ENCODE peak calls at places on chromosomes 1 and 21, in six cellular contexts. J is GM23338, B is GM23248, R is OCI-LY7, H is HCT116, N is hepatocyte. Q is an unnamed sample.

GRCh38 chr21:17371470-17371869 is 141.4 kb upstream of the CXADR start:
- DNase-seq in J (peak; percentile 4), B (peak; percentile 85), R (no peak), H (no peak), N (no peak), Q (peak; percentile 40)

GRCh38 chr1:174789399-174789798 is 210.3 kb upstream of the CACYBP start:
- DNase-seq in J (no peak), B (peak; percentile 89), R (no peak), H (no peak), N (no peak), Q (peak; percentile 38)

GRCh38 chr21:37338671-37339526 is 27.7 kb upstream of the DYRK1A start:
- DNase-seq in J (no peak), B (peak; percentile 95), R (no peak), H (peak; percentile 61), N (peak; percentile 86), Q (peak; percentile 97)

GRCh38 chr1:209335090-209335692 is 248.3 kb upstream of the CAMK1G start:
- DNase-seq in J (peak; percentile 88), B (peak; percentile 62), R (peak; percentile 11), H (peak; percentile 28), N (peak; percentile 66), Q (peak; percentile 61)

GRCh38 chr1:231016234-231016633 is 23.8 kb downstream of the FAM89A start:
- DNase-seq in J (no peak), B (no peak), R (no peak), H (no peak), N (no peak), Q (peak; percentile 35)

GRCh38 chr1:8554956-8555534 is 237.1 kb downstream of the SLC45A1 start:
- DNase-seq in J (no peak), B (peak; percentile 36), R (no peak), H (no peak), N (no peak), Q (peak; percentile 10)

GRCh38 chr1:92980732-92981647 is 19.7 kb upstream of the DIPK1A start:
- DNase-seq in J (no peak), B (no peak), R (peak; percentile 37), H (no peak), N (no peak), Q (no peak)

GRCh38 chr1:10778640-10779039 is 17.8 kb downstream of the CASZ1 start:
- DNase-seq in J (no peak), B (no peak), R (no peak), H (no peak), N (no peak), Q (no peak)

GRCh38 chr1:216794541-216795055 is 71.4 kb upstream of the ESRRG start:
- DNase-seq in J (no peak), B (no peak), R (no peak), H (no peak), N (peak; percentile 6), Q (no peak)

GRCh38 chr1:108570128-108570527 is 10.2 kb downstream of the EEIG2 start:
- DNase-seq in J (peak; percentile 64), B (peak; percentile 27), R (peak; percentile 50), H (peak; percentile 15), N (no peak), Q (peak; percentile 42)

GRCh38 chr1:3645247-3645646 is 4.7 kb downstream of the WRAP73 start:
- DNase-seq in J (no peak), B (no peak), R (no peak), H (no peak), N (no peak), Q (no peak)

GRCh38 chr1:3645666-3646355 is 4.1 kb downstream of the WRAP73 start:
- DNase-seq in J (no peak), B (no peak), R (no peak), H (no peak), N (no peak), Q (no peak)

GRCh38 chr1:3649342-3650247 is at the start of gene WRAP73:
- DNase-seq in J (peak; percentile 96), B (peak; percentile 96), R (peak; percentile 95), H (peak; percentile 82), N (peak; percentile 94), Q (peak; percentile 98)

GRCh38 chr1:3644273-3644672 is 5.6 kb downstream of the WRAP73 start:
- DNase-seq in J (no peak), B (no peak), R (no peak), H (no peak), N (no peak), Q (no peak)

GRCh38 chr1:3646596-3646995 is 3.3 kb downstream of the WRAP73 start:
- DNase-seq in J (no peak), B (no peak), R (no peak), H (no peak), N (no peak), Q (no peak)
- TF ChIP-seq EZH2phosphoT487 in J (no peak), B (no peak), R (no peak), H (no peak), N (no peak), Q (no peak)

DNA sequence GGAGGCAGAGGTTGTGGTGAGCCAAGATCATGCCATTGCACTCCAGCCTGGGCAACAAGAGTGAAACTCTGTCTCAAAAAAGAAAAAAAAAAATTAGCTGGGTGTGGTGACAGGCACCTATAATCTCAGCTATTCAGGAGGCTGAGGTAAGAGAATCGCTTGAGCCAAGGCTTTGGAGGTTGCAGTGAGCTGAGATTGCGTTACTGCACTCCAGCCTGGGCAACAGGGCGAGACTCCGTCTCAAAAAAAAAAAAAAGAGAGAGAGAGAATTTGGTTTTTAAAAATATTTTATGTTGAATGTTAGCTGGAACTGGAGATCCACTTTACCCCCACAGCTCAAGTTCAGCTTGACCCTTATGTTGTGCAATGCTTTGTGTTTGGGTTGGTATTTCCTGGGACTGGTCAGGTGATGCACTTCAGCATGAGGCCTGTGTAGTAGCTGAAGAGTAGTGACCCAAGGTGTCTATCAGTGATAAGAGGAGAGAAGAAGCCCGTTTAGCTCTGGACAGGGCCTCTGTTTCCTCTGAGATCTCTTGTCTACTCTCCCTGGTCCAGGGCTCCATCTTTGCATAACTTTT is 36.8 kb upstream of the MACF1 start:
- DNase-seq in J (no peak), B (peak; percentile 24), R (no peak), H (no peak), N (no peak), Q (no peak)
- H3K4me2 ChIP-seq in J (no peak overlapping the region), B (peak overlapping the region; percentile 26), R (no peak overlapping the region), H (peak overlapping the region; percentile 15), N (no peak overlapping the region), Q (no peak overlapping the region)

GRCh38 chr1:206717237-206717989 is 32.7 kb downstream of the MAPKAPK2 start:
- DNase-seq in J (no peak), B (no peak), R (peak; percentile 26), H (no peak), N (no peak), Q (no peak)
- TF ChIP-seq EZH2phosphoT487 in J (no peak), B (no peak), R (no peak), H (no peak), N (no peak), Q (no peak)

DNA sequence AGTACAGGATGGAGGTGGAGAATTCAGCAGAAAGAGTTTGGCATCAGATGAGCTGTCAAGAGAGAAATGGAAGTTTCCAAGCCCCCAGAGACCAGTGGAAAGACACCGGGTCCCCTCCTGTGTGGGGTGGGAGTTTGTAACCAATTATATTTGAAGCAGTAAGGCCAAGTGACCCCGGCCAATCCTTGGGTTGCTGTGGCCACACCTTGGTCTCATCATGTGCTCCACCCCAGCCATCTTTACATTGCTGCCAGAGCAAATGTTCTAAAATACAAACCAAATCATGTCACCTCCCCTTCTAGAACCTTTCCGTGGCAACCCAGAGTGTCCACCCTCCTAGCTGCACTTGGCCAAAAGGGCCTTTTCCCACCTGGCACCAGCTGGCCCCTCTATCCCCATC is 86.1 kb downstream of the KCNN3 start:
- DNase-seq in J (no peak), B (no peak), R (no peak), H (no peak), N (no peak), Q (no peak)
- H3K4me2 ChIP-seq in J (no peak overlapping the region), B (no peak overlapping the region), R (no peak overlapping the region), H (no peak overlapping the region), N (no peak overlapping the region), Q (no peak overlapping the region)

GRCh38 chr21:25691931-25692330 is 42.8 kb downstream of the ATP5PF start:
- DNase-seq in J (no peak), B (no peak), R (no peak), H (no peak), N (no peak), Q (no peak)

GRCh38 chr21:25688284-25689035 is 46.2 kb downstream of the ATP5PF start:
- DNase-seq in J (no peak), B (peak; percentile 20), R (no peak), H (no peak), N (no peak), Q (no peak)

GRCh38 chr21:25687787-25688186 is 46.9 kb downstream of the ATP5PF start:
- DNase-seq in J (no peak), B (no peak), R (no peak), H (no peak), N (no peak), Q (no peak)

DNA sequence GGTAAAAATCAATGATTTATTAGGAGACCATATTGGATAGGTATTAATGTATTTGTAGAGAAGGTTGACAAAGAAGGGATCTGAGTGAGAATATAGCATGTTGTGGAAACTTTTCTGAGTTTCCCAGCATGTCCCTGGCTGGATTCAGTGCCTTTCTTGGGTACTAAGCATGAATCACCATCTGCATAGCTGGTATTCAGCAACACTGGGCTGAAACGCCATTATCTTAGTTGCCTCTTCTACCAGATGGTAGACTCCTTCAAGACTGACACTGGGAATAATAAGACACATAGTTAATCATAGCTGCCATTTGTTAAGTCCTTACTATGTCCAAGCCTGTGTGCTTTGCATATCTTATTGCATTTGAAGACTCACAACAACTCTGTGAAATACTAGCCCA is 45.5 kb downstream of the ATP5PF start:
- DNase-seq in J (no peak), B (peak; percentile 70), R (no peak), H (no peak), N (no peak), Q (no peak)
- TF ChIP-seq EZH2phosphoT487 in J (no peak), B (no peak), R (no peak), H (no peak), N (no peak), Q (no peak)

GRCh38 chr1:172537827-172538391 is 5.0 kb downstream of the SUCO start:
- DNase-seq in J (peak; percentile 89), B (peak; percentile 35), R (no peak), H (no peak), N (no peak), Q (no peak)

GRCh38 chr1:172537366-172537765 is 4.4 kb downstream of the SUCO start:
- DNase-seq in J (no peak), B (peak; percentile 31), R (no peak), H (no peak), N (no peak), Q (peak; percentile 85)

GRCh38 chr1:172532700-172533510 is at the start of gene SUCO:
- DNase-seq in J (peak; percentile 98), B (peak; percentile 100), R (peak; percentile 98), H (peak; percentile 97), N (peak; percentile 100), Q (peak; percentile 100)

GRCh38 chr1:172533511-172534116 is 664 bp downstream of the SUCO start:
- DNase-seq in J (peak; percentile 36), B (peak; percentile 59), R (peak; percentile 68), H (no peak), N (peak; percentile 28), Q (peak; percentile 59)

GRCh38 chr1:172536256-172536655 is 3.3 kb downstream of the SUCO start:
- DNase-seq in J (no peak), B (no peak), R (no peak), H (no peak), N (no peak), Q (no peak)
- H3K4me2 ChIP-seq in J (peak overlapping the region; percentile 84), B (peak overlapping the region; percentile 93), R (peak overlapping the region; percentile 79), H (no peak overlapping the region), N (peak overlapping the region; percentile 77), Q (peak overlapping the region; percentile 78)